ENCODE peak calls at places on chromosome 2, in four cellular contexts. G is activated CD8-positive, alpha-beta T cell treated with anti-CD3 and anti-CD28 coated beads, Interleukin-2, amount 10 ng/mL, durations not matched to agents 7 days and 5 days; I is MV-4-11; U is psoas muscle. W is an unnamed sample.

GRCh38 chr2:1400943-1401735 is 12.1 kb upstream of the TPO start:
- DNase-seq in G (no peak), I (peak; percentile 58), U (no peak), W (peak; percentile 63)

GRCh38 chr2:207315131-207315530 is 149.4 kb upstream of the KLF7 start:
- DNase-seq in G (no peak), I (no peak), U (no peak), W (no peak)

GRCh38 chr2:65435625-65436168 is 3.3 kb upstream of the SPRED2 start:
- DNase-seq in G (peak; percentile 48), I (peak; percentile 57), U (peak; percentile 91), W (peak; percentile 90)

GRCh38 chr2:2846379-2847130 is 515.5 kb upstream of the MYT1L start:
- DNase-seq in G (no peak), I (no peak), U (peak; percentile 72), W (no peak)

GRCh38 chr2:88729061-88729745 is 37.7 kb downstream of the RPIA start:
- DNase-seq in G (no peak), I (peak; percentile 95), U (no peak), W (peak; percentile 97)

GRCh38 chr2:78721302-78722033 is 304.0 kb upstream of the REG3G start:
- DNase-seq in G (no peak), I (no peak), U (no peak), W (no peak)

GRCh38 chr2:125643585-125643984 is 1012.4 kb upstream of the GYPC start:
- DNase-seq in G (no peak), I (no peak), U (no peak), W (peak; percentile 80)

GRCh38 chr2:138922973-138923563 is 142.9 kb upstream of the NXPH2 start:
- DNase-seq in G (no peak), I (peak; percentile 10), U (no peak), W (peak; percentile 36)

GRCh38 chr2:57760448-57760847 is 286.2 kb upstream of the VRK2 start:
- DNase-seq in G (no peak), I (peak; percentile 35), U (no peak), W (peak; percentile 11)

GRCh38 chr2:238914648-238915015 is 66.7 kb downstream of the TWIST2 start:
- DNase-seq in G (no peak), I (no peak), U (no peak), W (no peak)

GRCh38 chr2:176066645-176067586 is 16.8 kb downstream of the EVX2 start:
- DNase-seq in G (no peak), I (no peak), U (no peak), W (no peak)

GRCh38 chr2:239470151-239470900 is 69.5 kb upstream of the HDAC4 start:
- DNase-seq in G (no peak), I (no peak), U (no peak), W (no peak)

GRCh38 chr2:239278941-239279365 is 121.9 kb downstream of the HDAC4 start:
- DNase-seq in G (no peak), I (no peak), U (no peak), W (peak; percentile 77)

GRCh38 chr2:40914648-40915047 is 462.8 kb upstream of the SLC8A1 start:
- DNase-seq in G (no peak), I (no peak), U (no peak), W (no peak)

GRCh38 chr2:235910067-235910466 is 258.1 kb downstream of the GBX2 start:
- DNase-seq in G (no peak), I (no peak), U (no peak), W (peak; percentile 10)

GRCh38 chr2:170553748-170554147 is 161.4 kb upstream of the SP5 start:
- DNase-seq in G (no peak), I (no peak), U (no peak), W (no peak)

GRCh38 chr2:223113161-223113560 is 61.2 kb downstream of the KCNE4 start:
- DNase-seq in G (no peak), I (no peak), U (no peak), W (no peak)

GRCh38 chr2:191933307-191934105 is 86.6 kb upstream of the CAVIN2 start:
- DNase-seq in G (no peak), I (no peak), U (no peak), W (no peak)

GRCh38 chr2:38508311-38509039 is 94.3 kb downstream of the HNRNPLL start:
- DNase-seq in G (peak; percentile 88), I (peak; percentile 91), U (peak; percentile 89), W (peak; percentile 95)

GRCh38 chr2:217147751-217148318 is 288.0 kb upstream of the TNP1 start:
- DNase-seq in G (no peak), I (no peak), U (no peak), W (no peak)

GRCh38 chr2:180707867-180708205 is 272.6 kb upstream of the UBE2E3 start:
- DNase-seq in G (no peak), I (peak; percentile 82), U (no peak), W (peak; percentile 38)

GRCh38 chr2:113203901-113204519 is 30.2 kb downstream of the PSD4 start:
- DNase-seq in G (peak; percentile 86), I (peak; percentile 60), U (peak; percentile 45), W (peak; percentile 84)

GRCh38 chr2:16727256-16727655 is 61.6 kb upstream of the CYRIA start:
- DNase-seq in G (no peak), I (peak; percentile 13), U (no peak), W (peak; percentile 21)

GRCh38 chr2:10342245-10342951 is 39.7 kb downstream of the HPCAL1 start:
- DNase-seq in G (no peak), I (no peak), U (no peak), W (no peak)

GRCh38 chr2:12533337-12533736 is 183.4 kb upstream of the TRIB2 start:
- DNase-seq in G (no peak), I (no peak), U (no peak), W (no peak)

GRCh38 chr2:127044977-127045654 is 61.8 kb downstream of the BIN1 start:
- DNase-seq in G (no peak), I (no peak), U (no peak), W (no peak)

GRCh38 chr2:170092475-170092874 is 85.5 kb upstream of the MYO3B start:
- DNase-seq in G (no peak), I (no peak), U (no peak), W (no peak)

GRCh38 chr2:167626301-167626700 is 621.1 kb downstream of the STK39 start:
- DNase-seq in G (no peak), I (no peak), U (no peak), W (no peak)

GRCh38 chr2:218859556-218859993 is at the start of gene WNT6:
- DNase-seq in G (no peak), I (no peak), U (no peak), W (peak; percentile 49)

W was measured in NB4.